ENCODE peak calls at places on chromosomes 4 and X, in ten cellular contexts. P is activated naive CD4-positive, alpha-beta T cell treated with Interleukin-2 at 50 U/mL for 16 hours; Q is RKO; V is cardiac fibroblast; W is Kasumi-1; A is astrocyte of the hippocampus; O is GM03348; E is CD14-positive monocyte; X is EL; Z is AG04450. S is an unnamed sample.
A peak's percentile ranks its signal among the peaks of the same experiment; 100 is the strongest.

GRCh38 chr4:84939111-84939510 is 27.4 kb downstream of the WDFY3 start:
- DNase-seq in A (no peak), O (no peak), X (peak; percentile 36), E (no peak), P (no peak), V (no peak), Z (no peak), Q (no peak), W (no peak), S (no peak)

GRCh38 chrX:10486373-10486772 is 134.0 kb downstream of the MID1 start:
- DNase-seq in P (no peak), V (peak; percentile 77), Q (peak; percentile 7), W (no peak), A (peak; percentile 60), X (peak; percentile 82), E (no peak), O (peak; percentile 55), Z (peak; percentile 24), S (peak; percentile 31)

GRCh38 chr4:96407651-96408342 is 567.9 kb downstream of the PDHA2 start:
- DNase-seq in W (no peak), P (no peak), X (no peak), Q (no peak), O (no peak), A (peak; percentile 37), V (peak; percentile 4), Z (no peak), E (no peak), S (no peak)

GRCh38 chr4:4831266-4831665 is 28.2 kb upstream of the MSX1 start:
- DNase-seq in A (no peak), O (no peak), E (no peak), V (no peak), W (no peak), Z (no peak), Q (no peak), P (no peak), X (no peak), S (no peak)

GRCh38 chrX:15143825-15144121 is 126.1 kb downstream of the ASB9 start:
- DNase-seq in E (no peak), V (no peak), W (no peak), Q (no peak), P (no peak), O (no peak), A (no peak), Z (no peak), X (no peak), S (no peak)

GRCh38 chrX:24173115-24173847 is 23.8 kb downstream of the ZFX start:
- DNase-seq in P (no peak), A (no peak), E (no peak), O (no peak), V (no peak), W (no peak), Z (no peak), X (no peak), Q (no peak), S (no peak)

GRCh38 chr4:181854142-181854541 is 389.1 kb upstream of the TENM3 start:
- DNase-seq in O (no peak), E (no peak), Q (no peak), V (no peak), A (no peak), Z (no peak), W (no peak), X (peak; percentile 16), P (no peak), S (no peak)

GRCh38 chr4:69986663-69987062 is 9.1 kb upstream of the STATH start:
- DNase-seq in O (no peak), Z (no peak), P (no peak), A (no peak), V (no peak), X (no peak), Q (no peak), W (no peak), E (no peak), S (no peak)

GRCh38 chrX:107348051-107348450 is 101.4 kb upstream of the FRMPD3 start:
- DNase-seq in Q (no peak), E (no peak), X (no peak), A (no peak), Z (no peak), O (no peak), P (no peak), V (no peak), W (no peak), S (no peak)

GRCh38 chr4:145546556-145546955 is 64.9 kb downstream of the SMAD1 start:
- DNase-seq in A (peak; percentile 71), O (no peak), Z (no peak), P (no peak), E (no peak), W (no peak), Q (no peak), V (no peak), X (no peak), S (no peak)

GRCh38 chr4:117965608-117966007 is 68.7 kb upstream of the NDST3 start:
- DNase-seq in P (no peak), A (peak; percentile 6), E (no peak), W (no peak), V (no peak), X (no peak), Q (no peak), Z (no peak), O (no peak), S (no peak)

GRCh38 chr4:18214656-18215055 is 193.1 kb upstream of the LCORL start:
- DNase-seq in A (no peak), V (no peak), W (no peak), P (no peak), X (no peak), E (no peak), O (no peak), Z (no peak), Q (no peak), S (no peak)

GRCh38 chr4:168569066-168569908 is 72.4 kb downstream of the PALLD start:
- DNase-seq in X (peak; percentile 58), P (peak; percentile 28), A (peak; percentile 72), E (no peak), O (peak; percentile 29), V (peak; percentile 35), W (no peak), Z (no peak), Q (no peak), S (no peak)

GRCh38 chr4:169351860-169352259 is 81.1 kb upstream of the SH3RF1 start:
- DNase-seq in E (no peak), W (no peak), X (no peak), V (peak; percentile 85), P (no peak), O (no peak), Z (no peak), A (peak; percentile 93), Q (no peak), S (no peak)

GRCh38 chrX:46447384-46447783 is 97.8 kb downstream of the ZNF674 start:
- DNase-seq in A (peak; percentile 30), P (no peak), Q (no peak), O (no peak), X (peak; percentile 21), E (peak; percentile 56), Z (no peak), W (no peak), V (peak; percentile 13), S (no peak)

GRCh38 chr4:74320559-74321118 is 12.4 kb downstream of the EPGN start:
- DNase-seq in Z (peak; percentile 46), V (peak; percentile 75), E (no peak), X (peak; percentile 70), Q (peak; percentile 79), P (peak; percentile 22), W (peak; percentile 74), O (peak; percentile 66), A (peak; percentile 73), S (no peak)

GRCh38 chrX:112147206-112147605 is 64.6 kb upstream of the TRPC5 start:
- DNase-seq in W (peak; percentile 0), O (peak; percentile 22), P (no peak), E (no peak), V (peak; percentile 0), X (no peak), A (peak; percentile 30), Z (no peak), Q (peak; percentile 35), S (no peak)

GRCh38 chrX:129360175-129360574 is 163.1 kb downstream of the SMARCA1 start:
- DNase-seq in E (no peak), W (peak; percentile 31), P (peak; percentile 7), A (peak; percentile 54), X (peak; percentile 38), Z (no peak), V (peak; percentile 39), Q (peak; percentile 71), O (peak; percentile 6), S (no peak)

GRCh38 chr4:17111959-17112659 is 213.7 kb upstream of the LDB2 start:
- DNase-seq in O (no peak), E (no peak), V (peak; percentile 16), Q (no peak), W (peak; percentile 21), Z (no peak), X (peak; percentile 22), A (no peak), P (no peak), S (no peak)

GRCh38 chrX:27186671-27187070 is 276.5 kb downstream of the PPP4R3C start:
- DNase-seq in V (peak; percentile 36), O (peak; percentile 16), X (peak; percentile 0), Q (peak; percentile 78), W (peak; percentile 39), Z (no peak), E (no peak), A (peak; percentile 43), P (peak; percentile 2), S (no peak)

GRCh38 chrX:133987188-133987587 is 1.8 kb upstream of the GPC3 start:
- DNase-seq in E (no peak), X (no peak), Q (no peak), V (no peak), W (no peak), O (no peak), A (no peak), Z (no peak), P (no peak), S (no peak)

GRCh38 chrX:1151378-1152077 is 60.9 kb downstream of the CRLF2 start:
- DNase-seq in Q (no peak), V (no peak), W (no peak), Z (no peak), A (no peak), X (no peak), E (no peak), P (no peak), O (no peak), S (no peak)

GRCh38 chrX:19040373-19040772 is 56.5 kb upstream of the PHKA2 start:
- DNase-seq in V (no peak), W (no peak), O (no peak), X (no peak), A (no peak), P (no peak), Z (no peak), Q (peak; percentile 2), E (no peak), S (no peak)

GRCh38 chrX:39261446-39262147 is 460.3 kb downstream of the MID1IP1 start:
- DNase-seq in P (peak; percentile 10), E (no peak), Z (no peak), W (no peak), V (peak; percentile 25), A (peak; percentile 64), Q (peak; percentile 55), X (peak; percentile 49), O (peak; percentile 15), S (no peak)

GRCh38 chr4:15459706-15460105 is 10.0 kb upstream of the CC2D2A start:
- DNase-seq in X (no peak), V (no peak), P (no peak), Z (no peak), W (no peak), A (no peak), O (no peak), Q (no peak), E (no peak), S (no peak)

GRCh38 chr4:94759767-94760211 is 2.0 kb downstream of the BMPR1B start:
- DNase-seq in W (no peak), P (no peak), V (no peak), Q (no peak), A (no peak), O (no peak), X (no peak), Z (no peak), E (no peak), S (no peak)

GRCh38 chr4:4480205-4480604 is 61.6 kb downstream of the STX18 start:
- DNase-seq in O (no peak), X (no peak), A (peak; percentile 20), E (no peak), Z (no peak), Q (no peak), W (no peak), P (no peak), V (no peak), S (no peak)

GRCh38 chrX:71846429-71846828 is 64.2 kb upstream of the NHSL2 start:
- DNase-seq in W (no peak), E (no peak), V (no peak), Z (no peak), X (peak; percentile 50), A (peak; percentile 31), P (no peak), O (no peak), Q (peak; percentile 46), S (no peak)